ENCODE peak calls at places on chromosome X, in eight cellular contexts. One of them, this sample, is unnamed.

GRCh38 chrX:72330131-72330530 is 24.4 kb upstream of the CITED1 start:
- DNase-seq in transverse colon: no peak
- DNase-seq in CD4-positive, alpha-beta T cell: no peak
- DNase-seq in fibroblast of mammary gland: no peak
- DNase-seq in body of pancreas: no peak
- DNase-seq in HFF-Myc: no peak
- DNase-seq in foreskin fibroblast: peak; percentile 8
- DNase-seq in MM.1S: no peak
- DNase-seq in this sample: no peak

GRCh38 chrX:117768861-117769604 is 347.6 kb downstream of the KLHL13 start:
- DNase-seq in MM.1S: no peak
- DNase-seq in HFF-Myc: no peak
- DNase-seq in fibroblast of mammary gland: no peak
- DNase-seq in CD4-positive, alpha-beta T cell: no peak
- DNase-seq in transverse colon: no peak
- DNase-seq in body of pancreas: no peak
- DNase-seq in foreskin fibroblast: no peak
- DNase-seq in this sample: no peak

GRCh38 chrX:41090568-41091238 is 5.5 kb downstream of the USP9X start:
- DNase-seq in fibroblast of mammary gland: no peak
- DNase-seq in transverse colon: no peak
- DNase-seq in foreskin fibroblast: peak; percentile 20
- DNase-seq in CD4-positive, alpha-beta T cell: no peak
- DNase-seq in MM.1S: no peak
- DNase-seq in HFF-Myc: no peak
- DNase-seq in body of pancreas: no peak
- DNase-seq in this sample: no peak

GRCh38 chrX:87518504-87518903 is 902 bp downstream of the KLHL4 start:
- DNase-seq in foreskin fibroblast: no peak
- DNase-seq in body of pancreas: no peak
- DNase-seq in HFF-Myc: no peak
- DNase-seq in CD4-positive, alpha-beta T cell: no peak
- DNase-seq in transverse colon: no peak
- DNase-seq in fibroblast of mammary gland: peak; percentile 30
- DNase-seq in MM.1S: no peak
- DNase-seq in this sample: no peak

GRCh38 chrX:67612231-67612630 is 68.4 kb downstream of the AR start:
- DNase-seq in CD4-positive, alpha-beta T cell: no peak
- DNase-seq in body of pancreas: no peak
- DNase-seq in transverse colon: no peak
- DNase-seq in MM.1S: no peak
- DNase-seq in foreskin fibroblast: peak; percentile 61
- DNase-seq in HFF-Myc: no peak
- DNase-seq in fibroblast of mammary gland: peak; percentile 58
- DNase-seq in this sample: no peak

GRCh38 chrX:149497626-149498025 is 7.5 kb downstream of the IDS start:
- DNase-seq in fibroblast of mammary gland: peak; percentile 74
- DNase-seq in transverse colon: no peak
- DNase-seq in CD4-positive, alpha-beta T cell: no peak
- DNase-seq in MM.1S: no peak
- DNase-seq in HFF-Myc: no peak
- DNase-seq in body of pancreas: no peak
- DNase-seq in foreskin fibroblast: peak; percentile 87
- DNase-seq in this sample: no peak

GRCh38 chrX:114038358-114038757 is 545.5 kb upstream of the HTR2C start:
- DNase-seq in HFF-Myc: no peak
- DNase-seq in foreskin fibroblast: no peak
- DNase-seq in MM.1S: no peak
- DNase-seq in CD4-positive, alpha-beta T cell: no peak
- DNase-seq in fibroblast of mammary gland: no peak
- DNase-seq in transverse colon: no peak
- DNase-seq in body of pancreas: no peak
- DNase-seq in this sample: no peak

GRCh38 chrX:107825698-107826285 is at the start of gene MID2:
- DNase-seq in HFF-Myc: no peak
- DNase-seq in CD4-positive, alpha-beta T cell: peak; percentile 37
- DNase-seq in transverse colon: peak; percentile 69
- DNase-seq in foreskin fibroblast: peak; percentile 54
- DNase-seq in MM.1S: peak; percentile 46
- DNase-seq in body of pancreas: peak; percentile 78
- DNase-seq in fibroblast of mammary gland: peak; percentile 47
- DNase-seq in this sample: peak; percentile 83

GRCh38 chrX:2928583-2929434 is at the start of gene ARSD:
- DNase-seq in CD4-positive, alpha-beta T cell: peak; percentile 33
- DNase-seq in foreskin fibroblast: peak; percentile 96
- DNase-seq in MM.1S: no peak
- DNase-seq in body of pancreas: peak; percentile 98
- DNase-seq in HFF-Myc: peak; percentile 39
- DNase-seq in fibroblast of mammary gland: peak; percentile 90
- DNase-seq in transverse colon: peak; percentile 94
- DNase-seq in this sample: peak; percentile 78

GRCh38 chrX:41198410-41198809 is 113.2 kb downstream of the USP9X start:
- DNase-seq in MM.1S: no peak
- DNase-seq in fibroblast of mammary gland: no peak
- DNase-seq in HFF-Myc: no peak
- DNase-seq in transverse colon: no peak
- DNase-seq in CD4-positive, alpha-beta T cell: no peak
- DNase-seq in body of pancreas: no peak
- DNase-seq in foreskin fibroblast: no peak
- DNase-seq in this sample: peak; percentile 15

GRCh38 chrX:261858-262390 is 19.3 kb upstream of the PLCXD1 start:
- DNase-seq in transverse colon: no peak
- DNase-seq in MM.1S: no peak
- DNase-seq in HFF-Myc: no peak
- DNase-seq in foreskin fibroblast: no peak
- DNase-seq in body of pancreas: no peak
- DNase-seq in CD4-positive, alpha-beta T cell: no peak
- DNase-seq in fibroblast of mammary gland: no peak
- DNase-seq in this sample: no peak

GRCh38 chrX:80765226-80765625 is 44.5 kb downstream of the BRWD3 start:
- DNase-seq in body of pancreas: no peak
- DNase-seq in CD4-positive, alpha-beta T cell: no peak
- DNase-seq in transverse colon: no peak
- DNase-seq in HFF-Myc: peak; percentile 15
- DNase-seq in foreskin fibroblast: peak; percentile 72
- DNase-seq in MM.1S: no peak
- DNase-seq in fibroblast of mammary gland: peak; percentile 47
- DNase-seq in this sample: no peak

GRCh38 chrX:147953976-147954375 is 27.2 kb upstream of the FMR1NB start:
- DNase-seq in fibroblast of mammary gland: peak; percentile 4
- DNase-seq in foreskin fibroblast: peak; percentile 7
- DNase-seq in body of pancreas: peak; percentile 14
- DNase-seq in HFF-Myc: no peak
- DNase-seq in MM.1S: no peak
- DNase-seq in CD4-positive, alpha-beta T cell: no peak
- DNase-seq in transverse colon: no peak
- DNase-seq in this sample: no peak

GRCh38 chrX:119008122-119008744 is 33.8 kb downstream of the LONRF3 start:
- DNase-seq in HFF-Myc: peak; percentile 12
- DNase-seq in body of pancreas: peak; percentile 19
- DNase-seq in foreskin fibroblast: peak; percentile 65
- DNase-seq in CD4-positive, alpha-beta T cell: peak; percentile 13
- DNase-seq in MM.1S: peak; percentile 24
- DNase-seq in transverse colon: peak; percentile 21
- DNase-seq in fibroblast of mammary gland: peak; percentile 40
- DNase-seq in this sample: peak; percentile 4

GRCh38 chrX:50003927-50004326 is 81.5 kb downstream of the CLCN5 start:
- DNase-seq in MM.1S: no peak
- DNase-seq in foreskin fibroblast: no peak
- DNase-seq in CD4-positive, alpha-beta T cell: no peak
- DNase-seq in HFF-Myc: no peak
- DNase-seq in fibroblast of mammary gland: no peak
- DNase-seq in body of pancreas: no peak
- DNase-seq in transverse colon: no peak
- DNase-seq in this sample: no peak

GRCh38 chrX:106894978-106895452 is 8.1 kb downstream of the RIPPLY1 start:
- DNase-seq in fibroblast of mammary gland: peak; percentile 75
- DNase-seq in CD4-positive, alpha-beta T cell: no peak
- DNase-seq in transverse colon: no peak
- DNase-seq in MM.1S: no peak
- DNase-seq in body of pancreas: no peak
- DNase-seq in HFF-Myc: peak; percentile 48
- DNase-seq in foreskin fibroblast: peak; percentile 85
- DNase-seq in this sample: no peak

GRCh38 chrX:19882066-19882775 is 5.2 kb downstream of the SH3KBP1 start:
- DNase-seq in CD4-positive, alpha-beta T cell: no peak
- DNase-seq in MM.1S: no peak
- DNase-seq in transverse colon: no peak
- DNase-seq in HFF-Myc: no peak
- DNase-seq in foreskin fibroblast: no peak
- DNase-seq in fibroblast of mammary gland: no peak
- DNase-seq in body of pancreas: no peak
- DNase-seq in this sample: no peak

GRCh38 chrX:44747317-44747716 is 96.5 kb upstream of the DUSP21 start:
- DNase-seq in MM.1S: no peak
- DNase-seq in fibroblast of mammary gland: no peak
- DNase-seq in foreskin fibroblast: no peak
- DNase-seq in CD4-positive, alpha-beta T cell: no peak
- DNase-seq in body of pancreas: no peak
- DNase-seq in HFF-Myc: no peak
- DNase-seq in transverse colon: no peak
- DNase-seq in this sample: no peak

GRCh38 chrX:107483976-107484726 is 34.7 kb downstream of the FRMPD3 start:
- DNase-seq in CD4-positive, alpha-beta T cell: no peak
- DNase-seq in HFF-Myc: no peak
- DNase-seq in foreskin fibroblast: no peak
- DNase-seq in body of pancreas: no peak
- DNase-seq in fibroblast of mammary gland: peak; percentile 58
- DNase-seq in transverse colon: no peak
- DNase-seq in MM.1S: no peak
- DNase-seq in this sample: no peak

GRCh38 chrX:65900850-65901844 is 138.7 kb downstream of the VSIG4 start:
- DNase-seq in body of pancreas: no peak
- DNase-seq in MM.1S: no peak
- DNase-seq in foreskin fibroblast: no peak
- DNase-seq in transverse colon: no peak
- DNase-seq in HFF-Myc: no peak
- DNase-seq in fibroblast of mammary gland: no peak
- DNase-seq in CD4-positive, alpha-beta T cell: no peak
- DNase-seq in this sample: no peak

GRCh38 chrX:12441376-12442128 is 303.3 kb downstream of the FRMPD4 start:
- DNase-seq in body of pancreas: no peak
- DNase-seq in fibroblast of mammary gland: peak; percentile 90
- DNase-seq in HFF-Myc: peak; percentile 30
- DNase-seq in MM.1S: no peak
- DNase-seq in CD4-positive, alpha-beta T cell: no peak
- DNase-seq in transverse colon: no peak
- DNase-seq in foreskin fibroblast: peak; percentile 90
- DNase-seq in this sample: no peak

GRCh38 chrX:131752493-131753198 is 208.8 kb downstream of the OR13H1 start:
- DNase-seq in CD4-positive, alpha-beta T cell: peak; percentile 64
- DNase-seq in fibroblast of mammary gland: peak; percentile 89
- DNase-seq in transverse colon: peak; percentile 89
- DNase-seq in foreskin fibroblast: no peak
- DNase-seq in MM.1S: peak; percentile 76
- DNase-seq in body of pancreas: peak; percentile 90
- DNase-seq in HFF-Myc: no peak
- DNase-seq in this sample: no peak

DNA sequence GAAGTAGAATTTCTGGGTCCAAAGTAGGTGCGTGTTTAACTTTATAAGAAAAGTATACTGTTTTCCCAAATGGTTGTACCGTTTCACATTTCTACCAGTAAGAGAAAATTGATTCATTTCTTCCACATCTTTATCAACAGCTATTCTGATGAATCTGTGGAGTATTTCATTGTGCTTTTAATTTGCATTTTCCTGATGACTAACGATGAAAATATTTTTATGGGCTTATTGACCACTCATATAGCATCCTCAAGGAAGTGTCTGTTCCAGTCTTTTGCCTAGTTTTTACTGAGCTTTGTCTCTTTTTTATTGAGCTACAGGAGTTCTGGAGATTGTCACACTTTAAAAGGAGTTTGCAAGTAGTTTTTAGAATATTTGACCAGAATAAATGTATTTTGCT is 92.6 kb downstream of the ASB9 start:
- DNase-seq in CD4-positive, alpha-beta T cell: no peak
- DNase-seq in foreskin fibroblast: no peak
- DNase-seq in MM.1S: no peak
- DNase-seq in HFF-Myc: no peak
- DNase-seq in body of pancreas: no peak
- DNase-seq in transverse colon: no peak
- DNase-seq in fibroblast of mammary gland: no peak
- DNase-seq in this sample: no peak
- TF ChIP-seq CTCF in CD4-positive, alpha-beta T cell: no peak
- TF ChIP-seq CTCF in foreskin fibroblast: no peak
- TF ChIP-seq CTCF in MM.1S: no peak
- TF ChIP-seq CTCF in HFF-Myc: no peak
- TF ChIP-seq CTCF in body of pancreas: no peak
- TF ChIP-seq CTCF in transverse colon: no peak
- TF ChIP-seq CTCF in fibroblast of mammary gland: no peak
- TF ChIP-seq CTCF in this sample: no peak

GRCh38 chrX:17242470-17242869 is 132.5 kb upstream of the NHS start:
- DNase-seq in fibroblast of mammary gland: peak; percentile 61
- DNase-seq in MM.1S: peak; percentile 31
- DNase-seq in CD4-positive, alpha-beta T cell: no peak
- DNase-seq in transverse colon: peak; percentile 28
- DNase-seq in body of pancreas: peak; percentile 46
- DNase-seq in HFF-Myc: peak; percentile 14
- DNase-seq in foreskin fibroblast: peak; percentile 69
- DNase-seq in this sample: peak; percentile 34
- TF ChIP-seq CTCF in fibroblast of mammary gland: peak; percentile 82
- TF ChIP-seq CTCF in MM.1S: peak; percentile 72
- TF ChIP-seq CTCF in CD4-positive, alpha-beta T cell: peak; percentile 66
- TF ChIP-seq CTCF in transverse colon: peak; percentile 65
- TF ChIP-seq CTCF in body of pancreas: peak; percentile 60
- TF ChIP-seq CTCF in HFF-Myc: peak; percentile 55
- TF ChIP-seq CTCF in foreskin fibroblast: peak; percentile 56
- TF ChIP-seq CTCF in this sample: peak; percentile 61

DNA sequence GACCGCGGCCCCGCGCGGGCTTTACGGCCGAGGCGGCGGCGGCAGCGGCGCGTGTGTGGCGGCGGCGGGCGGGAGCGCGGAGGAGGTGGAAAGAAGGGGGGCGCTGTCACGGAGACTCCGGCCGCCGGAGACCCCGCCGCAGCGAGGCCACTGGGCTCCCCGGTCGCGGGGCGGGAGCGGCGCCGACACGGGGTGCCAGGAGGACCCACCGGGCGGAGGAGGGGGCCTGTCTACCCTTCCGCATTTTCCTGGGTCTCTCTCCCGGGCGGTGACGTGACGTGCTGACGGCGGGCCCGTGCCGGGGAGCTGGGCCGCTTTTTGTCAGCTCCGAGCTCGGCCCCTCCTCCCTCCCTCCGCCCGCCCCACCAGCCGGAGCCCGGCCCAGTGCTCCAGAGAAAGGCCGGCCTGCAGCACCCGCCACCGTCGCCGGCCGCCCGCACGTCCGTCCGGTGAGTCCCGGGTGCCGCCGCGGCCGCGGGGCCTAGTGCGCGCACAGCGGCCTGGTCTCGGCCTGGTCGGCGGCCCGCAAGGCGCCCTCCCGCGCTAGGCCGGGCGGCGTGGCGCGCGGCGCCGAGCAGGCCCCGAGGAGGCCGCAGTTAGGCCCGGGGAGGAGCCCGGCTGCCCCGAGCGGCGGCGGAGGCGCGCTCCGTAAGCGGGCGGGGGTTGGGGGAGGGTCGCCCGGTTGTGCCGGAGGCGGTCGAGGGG is at the start of gene ZFX:
- DNase-seq in body of pancreas: peak; percentile 80
- DNase-seq in fibroblast of mammary gland: peak; percentile 57
- DNase-seq in transverse colon: peak; percentile 82
- DNase-seq in MM.1S: peak; percentile 51
- DNase-seq in foreskin fibroblast: peak; percentile 75
- DNase-seq in CD4-positive, alpha-beta T cell: peak; percentile 71
- DNase-seq in HFF-Myc: no peak
- DNase-seq in this sample: peak; percentile 9
- TF ChIP-seq CTCF in body of pancreas: no peak
- TF ChIP-seq CTCF in fibroblast of mammary gland: no peak
- TF ChIP-seq CTCF in transverse colon: no peak
- TF ChIP-seq CTCF in MM.1S: no peak
- TF ChIP-seq CTCF in foreskin fibroblast: no peak
- TF ChIP-seq CTCF in CD4-positive, alpha-beta T cell: no peak
- TF ChIP-seq CTCF in HFF-Myc: no peak
- TF ChIP-seq CTCF in this sample: no peak

GRCh38 chrX:102697506-102697905 is 14.7 kb upstream of the GPRASP2 start:
- DNase-seq in fibroblast of mammary gland: peak; percentile 60
- DNase-seq in HFF-Myc: no peak
- DNase-seq in transverse colon: no peak
- DNase-seq in MM.1S: no peak
- DNase-seq in foreskin fibroblast: peak; percentile 59
- DNase-seq in CD4-positive, alpha-beta T cell: no peak
- DNase-seq in body of pancreas: no peak
- DNase-seq in this sample: no peak
- TF ChIP-seq CTCF in fibroblast of mammary gland: no peak
- TF ChIP-seq CTCF in HFF-Myc: no peak
- TF ChIP-seq CTCF in transverse colon: no peak
- TF ChIP-seq CTCF in MM.1S: no peak
- TF ChIP-seq CTCF in foreskin fibroblast: no peak
- TF ChIP-seq CTCF in CD4-positive, alpha-beta T cell: no peak
- TF ChIP-seq CTCF in body of pancreas: no peak
- TF ChIP-seq CTCF in this sample: no peak

This sample was measured in prostate gland.